ENCODE peak calls at places on chromosomes 13 and 19, in seven cellular contexts. C is sciatic nerve; J is C1 segment of cervical spinal cord; X is NCI-H774; V is ascending aorta; B is fibroblast of pulmonary artery; N is stimulated activated CD8-positive, alpha-beta memory T cell treated with anti-CD3 and anti-CD28 coated beads, Interleukin-4, amount 100 ng/mL, for 48 hours. Y is an unnamed sample.

GRCh38 chr19:4664642-4665041 is 5.5 kb downstream of the MYDGF start:
- DNase-seq in X (no peak), C (no peak), J (no peak), V (no peak), N (no peak), B (no peak), Y (no peak)

GRCh38 chr19:32317045-32317444 is 28.4 kb upstream of the ZNF507 start:
- DNase-seq in C (no peak), V (no peak), J (no peak), N (no peak), X (no peak), B (no peak), Y (no peak)

GRCh38 chr19:4591296-4591695 is 31.8 kb upstream of the SEMA6B start:
- DNase-seq in N (no peak), V (no peak), J (no peak), C (no peak), X (no peak), B (no peak), Y (no peak)

GRCh38 chr19:4352701-4353121 is 9.3 kb downstream of the MPND start:
- DNase-seq in V (no peak), C (peak; percentile 67), B (peak; percentile 82), J (peak; percentile 21), N (peak; percentile 75), X (no peak), Y (no peak)

GRCh38 chr13:47213057-47213456 is 316.2 kb upstream of the HTR2A start:
- DNase-seq in X (no peak), J (no peak), B (no peak), V (no peak), N (no peak), C (no peak), Y (no peak)

GRCh38 chr19:39413269-39413902 is 917 bp downstream of the PLEKHG2 start:
- DNase-seq in N (no peak), C (peak; percentile 89), V (no peak), J (peak; percentile 35), X (no peak), B (peak; percentile 72), Y (no peak)

GRCh38 chr19:8302357-8302691 is 5.8 kb downstream of the CD320 start:
- DNase-seq in B (no peak), C (peak; percentile 69), V (no peak), N (no peak), X (no peak), J (no peak), Y (no peak)

GRCh38 chr19:49490287-49491029 is 3.0 kb downstream of the RPL13A start:
- DNase-seq in C (no peak), J (no peak), V (no peak), X (no peak), B (no peak), N (peak; percentile 43), Y (no peak)

GRCh38 chr13:25881946-25882574 is 169.8 kb downstream of the SHISA2 start:
- DNase-seq in B (no peak), C (no peak), X (no peak), V (no peak), J (no peak), N (no peak), Y (no peak)

GRCh38 chr13:40665754-40666057 is 735 bp downstream of the FOXO1 start:
- DNase-seq in V (no peak), X (no peak), B (no peak), J (no peak), N (peak; percentile 51), C (no peak), Y (no peak)

GRCh38 chr13:50419896-50420295 is 404.7 kb downstream of the KCNRG start:
- DNase-seq in B (no peak), C (no peak), V (no peak), X (no peak), J (no peak), N (no peak), Y (no peak)

GRCh38 chr13:76711515-76712182 is 174.6 kb downstream of the KCTD12 start:
- DNase-seq in B (peak; percentile 98), V (no peak), J (no peak), X (no peak), C (no peak), N (no peak), Y (no peak)

GRCh38 chr19:38949580-38950367 is 19.0 kb downstream of the MRPS12 start:
- DNase-seq in J (peak; percentile 84), B (peak; percentile 79), C (peak; percentile 92), V (peak; percentile 42), X (no peak), N (peak; percentile 94), Y (no peak)

GRCh38 chr19:3129112-3129511 is 6.7 kb upstream of the GNA15 start:
- DNase-seq in N (no peak), V (no peak), B (peak; percentile 85), X (no peak), C (no peak), J (no peak), Y (no peak)

GRCh38 chr19:279656-280055 is 11.5 kb downstream of the PLPP2 start:
- DNase-seq in X (no peak), B (no peak), J (no peak), V (no peak), C (no peak), N (no peak), Y (no peak)

GRCh38 chr19:18562086-18562485 is 4.4 kb downstream of the KXD1 start:
- DNase-seq in V (peak; percentile 35), X (no peak), N (no peak), C (no peak), J (no peak), B (peak; percentile 88), Y (no peak)

GRCh38 chr13:73138967-73139491 is 80.2 kb downstream of the KLF5 start:
- DNase-seq in V (no peak), J (no peak), B (no peak), C (no peak), X (no peak), N (no peak), Y (no peak)

GRCh38 chr13:87671824-87672603 is 843 bp downstream of the SLITRK5 start:
- DNase-seq in N (no peak), V (no peak), J (peak; percentile 40), X (no peak), C (peak; percentile 64), B (no peak), Y (no peak)

GRCh38 chr13:30334663-30335386 is 27.5 kb upstream of the KATNAL1 start:
- DNase-seq in B (peak; percentile 39), V (no peak), N (no peak), J (no peak), X (peak; percentile 39), C (no peak), Y (no peak)

GRCh38 chr13:111322001-111322915 is 1.8 kb downstream of the TEX29 start:
- DNase-seq in C (no peak), B (no peak), N (no peak), X (no peak), J (no peak), V (no peak), Y (no peak)

GRCh38 chr13:105670179-105671015 is 865.1 kb downstream of the EFNB2 start:
- DNase-seq in V (no peak), B (no peak), C (no peak), X (no peak), J (no peak), N (no peak), Y (no peak)

GRCh38 chr13:64371461-64371860 is 2858.7 kb downstream of the PCDH9 start:
- DNase-seq in N (no peak), J (no peak), V (no peak), C (no peak), B (no peak), X (no peak), Y (no peak)

GRCh38 chr19:18879579-18880373 is 16.2 kb downstream of the CERS1 start:
- DNase-seq in X (peak; percentile 72), N (peak; percentile 70), C (no peak), V (no peak), B (peak; percentile 20), J (no peak), Y (no peak)

GRCh38 chr13:29937836-29938235 is 87.4 kb upstream of the UBL3 start:
- DNase-seq in V (no peak), B (no peak), J (no peak), C (no peak), X (no peak), N (peak; percentile 50), Y (no peak)

GRCh38 chr19:29927944-29928669 is 13.9 kb upstream of the URI1 start:
- DNase-seq in N (no peak), V (no peak), J (no peak), C (no peak), X (no peak), B (no peak), Y (no peak)

GRCh38 chr19:10603873-10604459 is 16.9 kb upstream of the AP1M2 start:
- DNase-seq in B (peak; percentile 21), V (no peak), J (no peak), X (no peak), C (no peak), N (no peak), Y (no peak)

Y was measured in cortex of kidney.